ENCODE peak calls at places on chromosomes 6 and 20, in five cellular contexts. One of them, this sample, is unnamed.
A peak's percentile ranks its signal among the peaks of the same experiment; 100 is the strongest.

GRCh38 chr6:109738667-109739066 is 47.6 kb downstream of the FIG4 start:
- DNase-seq in HuH-7: no peak
- DNase-seq in non-pigmented ciliary epithelial cell: no peak
- DNase-seq in DMS153: no peak
- DNase-seq in sigmoid colon: no peak
- DNase-seq in this sample: no peak

GRCh38 chr6:108492131-108492766 is 68.5 kb upstream of the FOXO3 start:
- DNase-seq in DMS153: peak; percentile 4
- DNase-seq in sigmoid colon: no peak
- DNase-seq in HuH-7: peak; percentile 44
- DNase-seq in non-pigmented ciliary epithelial cell: peak; percentile 18
- DNase-seq in this sample: peak; percentile 7

GRCh38 chr6:40348591-40348990 is 238.6 kb downstream of the LRFN2 start:
- DNase-seq in HuH-7: no peak
- DNase-seq in DMS153: no peak
- DNase-seq in non-pigmented ciliary epithelial cell: no peak
- DNase-seq in sigmoid colon: peak; percentile 15
- DNase-seq in this sample: no peak

GRCh38 chr6:111888928-111889696 is 15.9 kb upstream of the FYN start:
- DNase-seq in HuH-7: peak; percentile 30
- DNase-seq in non-pigmented ciliary epithelial cell: no peak
- DNase-seq in sigmoid colon: no peak
- DNase-seq in DMS153: no peak
- DNase-seq in this sample: no peak

GRCh38 chr6:29014729-29015608 is 9.9 kb upstream of the ZNF311 start:
- DNase-seq in sigmoid colon: no peak
- DNase-seq in non-pigmented ciliary epithelial cell: no peak
- DNase-seq in HuH-7: no peak
- DNase-seq in DMS153: no peak
- DNase-seq in this sample: no peak

GRCh38 chr6:27406085-27406484 is 17.5 kb downstream of the ZNF391 start:
- DNase-seq in non-pigmented ciliary epithelial cell: no peak
- DNase-seq in sigmoid colon: no peak
- DNase-seq in HuH-7: no peak
- DNase-seq in DMS153: no peak
- DNase-seq in this sample: no peak

GRCh38 chr6:33822575-33823395 is 19.0 kb upstream of the MLN start:
- DNase-seq in sigmoid colon: no peak
- DNase-seq in non-pigmented ciliary epithelial cell: no peak
- DNase-seq in DMS153: peak; percentile 12
- DNase-seq in HuH-7: peak; percentile 56
- DNase-seq in this sample: no peak

GRCh38 chr20:5569021-5569420 is 181.2 kb upstream of the SHLD1 start:
- DNase-seq in DMS153: peak; percentile 36
- DNase-seq in non-pigmented ciliary epithelial cell: peak; percentile 11
- DNase-seq in sigmoid colon: no peak
- DNase-seq in HuH-7: peak; percentile 45
- DNase-seq in this sample: no peak

GRCh38 chr20:48215536-48215935 is 430.3 kb upstream of the SULF2 start:
- DNase-seq in non-pigmented ciliary epithelial cell: no peak
- DNase-seq in sigmoid colon: no peak
- DNase-seq in HuH-7: no peak
- DNase-seq in DMS153: no peak
- DNase-seq in this sample: no peak

GRCh38 chr6:64732888-64733287 is 974.1 kb downstream of the EYS start:
- DNase-seq in sigmoid colon: no peak
- DNase-seq in HuH-7: no peak
- DNase-seq in DMS153: no peak
- DNase-seq in non-pigmented ciliary epithelial cell: no peak
- DNase-seq in this sample: no peak

GRCh38 chr6:70823651-70824050 is 133.2 kb downstream of the B3GAT2 start:
- DNase-seq in DMS153: no peak
- DNase-seq in sigmoid colon: no peak
- DNase-seq in HuH-7: no peak
- DNase-seq in non-pigmented ciliary epithelial cell: no peak
- DNase-seq in this sample: no peak

GRCh38 chr20:45450097-45450818 is 19.3 kb upstream of the WFDC2 start:
- DNase-seq in DMS153: no peak
- DNase-seq in non-pigmented ciliary epithelial cell: no peak
- DNase-seq in HuH-7: peak; percentile 44
- DNase-seq in sigmoid colon: peak; percentile 74
- DNase-seq in this sample: no peak

GRCh38 chr6:14095444-14095843 is 22.1 kb upstream of the CD83 start:
- DNase-seq in HuH-7: no peak
- DNase-seq in DMS153: no peak
- DNase-seq in sigmoid colon: no peak
- DNase-seq in non-pigmented ciliary epithelial cell: no peak
- DNase-seq in this sample: no peak

GRCh38 chr20:6976535-6976934 is 209.0 kb downstream of the BMP2 start:
- DNase-seq in sigmoid colon: no peak
- DNase-seq in non-pigmented ciliary epithelial cell: no peak
- DNase-seq in HuH-7: peak; percentile 23
- DNase-seq in DMS153: no peak
- DNase-seq in this sample: no peak

GRCh38 chr6:158257425-158257759 is 54.9 kb upstream of the TULP4 start:
- DNase-seq in DMS153: no peak
- DNase-seq in non-pigmented ciliary epithelial cell: no peak
- DNase-seq in HuH-7: no peak
- DNase-seq in sigmoid colon: no peak
- DNase-seq in this sample: no peak

GRCh38 chr20:18567739-18568091 is 483 bp downstream of the SMIM26 start:
- DNase-seq in DMS153: no peak
- DNase-seq in sigmoid colon: no peak
- DNase-seq in HuH-7: no peak
- DNase-seq in non-pigmented ciliary epithelial cell: no peak
- DNase-seq in this sample: no peak

GRCh38 chr6:9224539-9224938 is 789.2 kb upstream of the SLC35B3 start:
- DNase-seq in non-pigmented ciliary epithelial cell: no peak
- DNase-seq in DMS153: no peak
- DNase-seq in HuH-7: no peak
- DNase-seq in sigmoid colon: no peak
- DNase-seq in this sample: no peak

GRCh38 chr6:144460224-144461095 is 175.3 kb downstream of the UTRN start:
- DNase-seq in DMS153: no peak
- DNase-seq in sigmoid colon: no peak
- DNase-seq in HuH-7: no peak
- DNase-seq in non-pigmented ciliary epithelial cell: no peak
- DNase-seq in this sample: no peak

GRCh38 chr6:1310628-1311399 is 1.1 kb upstream of the FOXQ1 start:
- DNase-seq in DMS153: no peak
- DNase-seq in non-pigmented ciliary epithelial cell: no peak
- DNase-seq in HuH-7: no peak
- DNase-seq in sigmoid colon: no peak
- DNase-seq in this sample: no peak

GRCh38 chr20:47220161-47220582 is 136.3 kb downstream of the ZMYND8 start:
- DNase-seq in HuH-7: peak; percentile 45
- DNase-seq in DMS153: no peak
- DNase-seq in non-pigmented ciliary epithelial cell: no peak
- DNase-seq in sigmoid colon: no peak
- DNase-seq in this sample: no peak

GRCh38 chr20:35830264-35830663 is 58.4 kb downstream of the PHF20 start:
- DNase-seq in non-pigmented ciliary epithelial cell: no peak
- DNase-seq in DMS153: no peak
- DNase-seq in HuH-7: no peak
- DNase-seq in sigmoid colon: no peak
- DNase-seq in this sample: no peak

GRCh38 chr6:63476302-63476701 is 96.0 kb upstream of the LOC128125822 start:
- DNase-seq in sigmoid colon: no peak
- DNase-seq in non-pigmented ciliary epithelial cell: no peak
- DNase-seq in DMS153: no peak
- DNase-seq in HuH-7: peak; percentile 29
- DNase-seq in this sample: no peak

GRCh38 chr6:129186988-129187387 is 304.1 kb downstream of the LAMA2 start:
- DNase-seq in non-pigmented ciliary epithelial cell: no peak
- DNase-seq in HuH-7: no peak
- DNase-seq in sigmoid colon: no peak
- DNase-seq in DMS153: no peak
- DNase-seq in this sample: no peak

GRCh38 chr6:71531841-71532240 is 243.2 kb downstream of the OGFRL1 start:
- DNase-seq in non-pigmented ciliary epithelial cell: no peak
- DNase-seq in DMS153: no peak
- DNase-seq in HuH-7: no peak
- DNase-seq in sigmoid colon: no peak
- DNase-seq in this sample: no peak

GRCh38 chr20:44910690-44911262 is 916 bp downstream of the PABPC1L start:
- DNase-seq in HuH-7: peak; percentile 32
- DNase-seq in non-pigmented ciliary epithelial cell: no peak
- DNase-seq in sigmoid colon: no peak
- DNase-seq in DMS153: no peak
- DNase-seq in this sample: no peak

GRCh38 chr6:71724456-71725180 is 161.7 kb upstream of the RIMS1 start:
- DNase-seq in sigmoid colon: no peak
- DNase-seq in non-pigmented ciliary epithelial cell: no peak
- DNase-seq in DMS153: no peak
- DNase-seq in HuH-7: no peak
- DNase-seq in this sample: no peak

GRCh38 chr6:56954389-56955170 is at the start of gene BEND6:
- DNase-seq in DMS153: no peak
- DNase-seq in non-pigmented ciliary epithelial cell: no peak
- DNase-seq in sigmoid colon: peak; percentile 77
- DNase-seq in HuH-7: peak; percentile 40
- DNase-seq in this sample: peak; percentile 62

GRCh38 chr6:132401120-132401940 is at the start of gene MOXD1:
- DNase-seq in sigmoid colon: peak; percentile 77
- DNase-seq in DMS153: no peak
- DNase-seq in non-pigmented ciliary epithelial cell: no peak
- DNase-seq in HuH-7: peak; percentile 74
- DNase-seq in this sample: no peak

GRCh38 chr6:6738922-6739717 is 150.6 kb downstream of the LY86 start:
- DNase-seq in sigmoid colon: no peak
- DNase-seq in HuH-7: no peak
- DNase-seq in DMS153: no peak
- DNase-seq in non-pigmented ciliary epithelial cell: no peak
- DNase-seq in this sample: no peak

GRCh38 chr6:7633361-7633760 is 43.4 kb downstream of the SNRNP48 start:
- DNase-seq in sigmoid colon: no peak
- DNase-seq in DMS153: no peak
- DNase-seq in non-pigmented ciliary epithelial cell: no peak
- DNase-seq in HuH-7: no peak
- DNase-seq in this sample: no peak

GRCh38 chr6:70668499-70668812 is 773 bp downstream of the SMAP1 start:
- DNase-seq in HuH-7: peak; percentile 58
- DNase-seq in non-pigmented ciliary epithelial cell: no peak
- DNase-seq in DMS153: no peak
- DNase-seq in sigmoid colon: no peak
- DNase-seq in this sample: no peak

GRCh38 chr20:50456452-50457324 is 53.5 kb upstream of the PTPN1 start:
- DNase-seq in DMS153: no peak
- DNase-seq in HuH-7: no peak
- DNase-seq in non-pigmented ciliary epithelial cell: no peak
- DNase-seq in sigmoid colon: no peak
- DNase-seq in this sample: no peak

GRCh38 chr20:56683077-56683865 is 54.2 kb downstream of the TFAP2C start:
- DNase-seq in DMS153: no peak
- DNase-seq in HuH-7: no peak
- DNase-seq in sigmoid colon: no peak
- DNase-seq in non-pigmented ciliary epithelial cell: no peak
- DNase-seq in this sample: no peak

GRCh38 chr6:111038534-111039252 is 48.6 kb upstream of the SLC16A10 start:
- DNase-seq in sigmoid colon: no peak
- DNase-seq in non-pigmented ciliary epithelial cell: no peak
- DNase-seq in HuH-7: no peak
- DNase-seq in DMS153: no peak
- DNase-seq in this sample: no peak

GRCh38 chr6:32369678-32370077 is 2.0 kb downstream of the TSBP1 start:
- DNase-seq in non-pigmented ciliary epithelial cell: peak; percentile 65
- DNase-seq in DMS153: no peak
- DNase-seq in HuH-7: no peak
- DNase-seq in sigmoid colon: no peak
- DNase-seq in this sample: peak; percentile 13